ENCODE peak calls at places on chromosomes 7 and 10, in seven cellular contexts. One of them, this sample, is unnamed.

GRCh38 chr10:69352569-69353264 is 64.0 kb downstream of the TACR2 start:
- DNase-seq in activated CD8-positive, alpha-beta memory T cell treated with anti-CD3 and anti-CD28 coated beads for 4 hours: no peak
- DNase-seq in ACHN: no peak
- DNase-seq in amniotic stem cell: peak; percentile 41
- DNase-seq in left cardiac atrium: no peak
- DNase-seq in LoVo: no peak
- DNase-seq in AG09309: no peak
- DNase-seq in this sample: no peak

GRCh38 chr10:17250736-17251135 is 22.7 kb downstream of the VIM start:
- DNase-seq in activated CD8-positive, alpha-beta memory T cell treated with anti-CD3 and anti-CD28 coated beads for 4 hours: no peak
- DNase-seq in ACHN: no peak
- DNase-seq in amniotic stem cell: no peak
- DNase-seq in left cardiac atrium: no peak
- DNase-seq in LoVo: no peak
- DNase-seq in AG09309: no peak
- DNase-seq in this sample: no peak

GRCh38 chr7:158110661-158111555 is 476.7 kb downstream of the PTPRN2 start:
- DNase-seq in activated CD8-positive, alpha-beta memory T cell treated with anti-CD3 and anti-CD28 coated beads for 4 hours: no peak
- DNase-seq in ACHN: no peak
- DNase-seq in amniotic stem cell: no peak
- DNase-seq in left cardiac atrium: no peak
- DNase-seq in LoVo: peak; percentile 18
- DNase-seq in AG09309: no peak
- DNase-seq in this sample: no peak

GRCh38 chr7:148153611-148154010 is 437.0 kb upstream of the C7orf33 start:
- DNase-seq in activated CD8-positive, alpha-beta memory T cell treated with anti-CD3 and anti-CD28 coated beads for 4 hours: no peak
- DNase-seq in ACHN: no peak
- DNase-seq in amniotic stem cell: no peak
- DNase-seq in left cardiac atrium: peak; percentile 74
- DNase-seq in LoVo: no peak
- DNase-seq in AG09309: no peak
- DNase-seq in this sample: no peak

GRCh38 chr10:42149027-42149700 is 489.2 kb downstream of the ZNF33B start:
- DNase-seq in activated CD8-positive, alpha-beta memory T cell treated with anti-CD3 and anti-CD28 coated beads for 4 hours: no peak
- DNase-seq in ACHN: no peak
- DNase-seq in amniotic stem cell: no peak
- DNase-seq in left cardiac atrium: peak; percentile 34
- DNase-seq in LoVo: no peak
- DNase-seq in AG09309: no peak
- DNase-seq in this sample: no peak

GRCh38 chr7:141945356-141945755 is 1.4 kb downstream of the CLEC5A start:
- DNase-seq in activated CD8-positive, alpha-beta memory T cell treated with anti-CD3 and anti-CD28 coated beads for 4 hours: no peak
- DNase-seq in ACHN: no peak
- DNase-seq in amniotic stem cell: no peak
- DNase-seq in left cardiac atrium: no peak
- DNase-seq in LoVo: no peak
- DNase-seq in AG09309: no peak
- DNase-seq in this sample: peak; percentile 4

GRCh38 chr10:9253121-9253520 is 1198.6 kb downstream of the GATA3 start:
- DNase-seq in activated CD8-positive, alpha-beta memory T cell treated with anti-CD3 and anti-CD28 coated beads for 4 hours: no peak
- DNase-seq in ACHN: peak; percentile 27
- DNase-seq in amniotic stem cell: no peak
- DNase-seq in left cardiac atrium: no peak
- DNase-seq in LoVo: peak; percentile 81
- DNase-seq in AG09309: no peak
- DNase-seq in this sample: no peak

GRCh38 chr10:53403688-53404087 is 631.1 kb upstream of the MBL2 start:
- DNase-seq in activated CD8-positive, alpha-beta memory T cell treated with anti-CD3 and anti-CD28 coated beads for 4 hours: no peak
- DNase-seq in ACHN: no peak
- DNase-seq in amniotic stem cell: no peak
- DNase-seq in left cardiac atrium: peak; percentile 86
- DNase-seq in LoVo: no peak
- DNase-seq in AG09309: no peak
- DNase-seq in this sample: no peak

GRCh38 chr10:92756233-92757065 is 66.7 kb downstream of the HHEX start:
- DNase-seq in activated CD8-positive, alpha-beta memory T cell treated with anti-CD3 and anti-CD28 coated beads for 4 hours: no peak
- DNase-seq in ACHN: no peak
- DNase-seq in amniotic stem cell: no peak
- DNase-seq in left cardiac atrium: no peak
- DNase-seq in LoVo: no peak
- DNase-seq in AG09309: no peak
- DNase-seq in this sample: no peak

GRCh38 chr7:40356312-40356711 is 221.5 kb downstream of the SUGCT start:
- DNase-seq in activated CD8-positive, alpha-beta memory T cell treated with anti-CD3 and anti-CD28 coated beads for 4 hours: no peak
- DNase-seq in ACHN: no peak
- DNase-seq in amniotic stem cell: no peak
- DNase-seq in left cardiac atrium: no peak
- DNase-seq in LoVo: no peak
- DNase-seq in AG09309: no peak
- DNase-seq in this sample: no peak

GRCh38 chr7:134394046-134394445 is 64.9 kb downstream of the AKR1B1 start:
- DNase-seq in activated CD8-positive, alpha-beta memory T cell treated with anti-CD3 and anti-CD28 coated beads for 4 hours: no peak
- DNase-seq in ACHN: no peak
- DNase-seq in amniotic stem cell: no peak
- DNase-seq in left cardiac atrium: no peak
- DNase-seq in LoVo: no peak
- DNase-seq in AG09309: no peak
- DNase-seq in this sample: no peak

GRCh38 chr7:89661876-89662275 is 492.4 kb upstream of the STEAP1 start:
- DNase-seq in activated CD8-positive, alpha-beta memory T cell treated with anti-CD3 and anti-CD28 coated beads for 4 hours: no peak
- DNase-seq in ACHN: no peak
- DNase-seq in amniotic stem cell: no peak
- DNase-seq in left cardiac atrium: no peak
- DNase-seq in LoVo: no peak
- DNase-seq in AG09309: no peak
- DNase-seq in this sample: no peak

GRCh38 chr7:88759216-88759955 is at the start of gene ZNF804B:
- DNase-seq in activated CD8-positive, alpha-beta memory T cell treated with anti-CD3 and anti-CD28 coated beads for 4 hours: no peak
- DNase-seq in ACHN: no peak
- DNase-seq in amniotic stem cell: no peak
- DNase-seq in left cardiac atrium: peak; percentile 29
- DNase-seq in LoVo: no peak
- DNase-seq in AG09309: no peak
- DNase-seq in this sample: no peak

GRCh38 chr7:98086231-98086855 is 20.3 kb upstream of the LMTK2 start:
- DNase-seq in activated CD8-positive, alpha-beta memory T cell treated with anti-CD3 and anti-CD28 coated beads for 4 hours: no peak
- DNase-seq in ACHN: no peak
- DNase-seq in amniotic stem cell: no peak
- DNase-seq in left cardiac atrium: no peak
- DNase-seq in LoVo: peak; percentile 93
- DNase-seq in AG09309: no peak
- DNase-seq in this sample: no peak

GRCh38 chr10:71725998-71726672 is 6.6 kb upstream of the C10orf105 start:
- DNase-seq in activated CD8-positive, alpha-beta memory T cell treated with anti-CD3 and anti-CD28 coated beads for 4 hours: peak; percentile 82
- DNase-seq in ACHN: peak; percentile 50
- DNase-seq in amniotic stem cell: no peak
- DNase-seq in left cardiac atrium: no peak
- DNase-seq in LoVo: no peak
- DNase-seq in AG09309: no peak
- DNase-seq in this sample: peak; percentile 40

GRCh38 chr7:105478606-105479005 is 43.5 kb downstream of the PUS7 start:
- DNase-seq in activated CD8-positive, alpha-beta memory T cell treated with anti-CD3 and anti-CD28 coated beads for 4 hours: no peak
- DNase-seq in ACHN: no peak
- DNase-seq in amniotic stem cell: no peak
- DNase-seq in left cardiac atrium: no peak
- DNase-seq in LoVo: no peak
- DNase-seq in AG09309: no peak
- DNase-seq in this sample: no peak

GRCh38 chr10:132516771-132517725 is 20.5 kb upstream of the INPP5A start:
- DNase-seq in activated CD8-positive, alpha-beta memory T cell treated with anti-CD3 and anti-CD28 coated beads for 4 hours: no peak
- DNase-seq in ACHN: peak; percentile 89
- DNase-seq in amniotic stem cell: peak; percentile 86
- DNase-seq in left cardiac atrium: peak; percentile 95
- DNase-seq in LoVo: peak; percentile 55
- DNase-seq in AG09309: peak; percentile 95
- DNase-seq in this sample: no peak

GRCh38 chr7:119720541-119720940 is 552.4 kb upstream of the KCND2 start:
- DNase-seq in activated CD8-positive, alpha-beta memory T cell treated with anti-CD3 and anti-CD28 coated beads for 4 hours: no peak
- DNase-seq in ACHN: peak; percentile 84
- DNase-seq in amniotic stem cell: peak; percentile 84
- DNase-seq in left cardiac atrium: no peak
- DNase-seq in LoVo: no peak
- DNase-seq in AG09309: peak; percentile 4
- DNase-seq in this sample: no peak

GRCh38 chr10:25398680-25399079 is 223.9 kb downstream of the GPR158 start:
- DNase-seq in activated CD8-positive, alpha-beta memory T cell treated with anti-CD3 and anti-CD28 coated beads for 4 hours: no peak
- DNase-seq in ACHN: no peak
- DNase-seq in amniotic stem cell: no peak
- DNase-seq in left cardiac atrium: no peak
- DNase-seq in LoVo: no peak
- DNase-seq in AG09309: no peak
- DNase-seq in this sample: no peak

GRCh38 chr10:30645340-30645827 is 15.8 kb upstream of the LYZL2 start:
- DNase-seq in activated CD8-positive, alpha-beta memory T cell treated with anti-CD3 and anti-CD28 coated beads for 4 hours: no peak
- DNase-seq in ACHN: no peak
- DNase-seq in amniotic stem cell: no peak
- DNase-seq in left cardiac atrium: peak; percentile 62
- DNase-seq in LoVo: no peak
- DNase-seq in AG09309: no peak
- DNase-seq in this sample: no peak

GRCh38 chr7:28867181-28867580 is 90.9 kb downstream of the TRIL start:
- DNase-seq in activated CD8-positive, alpha-beta memory T cell treated with anti-CD3 and anti-CD28 coated beads for 4 hours: no peak
- DNase-seq in ACHN: no peak
- DNase-seq in amniotic stem cell: no peak
- DNase-seq in left cardiac atrium: no peak
- DNase-seq in LoVo: no peak
- DNase-seq in AG09309: no peak
- DNase-seq in this sample: no peak

GRCh38 chr10:34171957-34172527 is 643.1 kb downstream of the PARD3 start:
- DNase-seq in activated CD8-positive, alpha-beta memory T cell treated with anti-CD3 and anti-CD28 coated beads for 4 hours: no peak
- DNase-seq in ACHN: no peak
- DNase-seq in amniotic stem cell: peak; percentile 51
- DNase-seq in left cardiac atrium: no peak
- DNase-seq in LoVo: no peak
- DNase-seq in AG09309: peak; percentile 78
- DNase-seq in this sample: no peak

GRCh38 chr7:157423348-157423747 is 86.5 kb downstream of the DNAJB6 start:
- DNase-seq in activated CD8-positive, alpha-beta memory T cell treated with anti-CD3 and anti-CD28 coated beads for 4 hours: no peak
- DNase-seq in ACHN: no peak
- DNase-seq in amniotic stem cell: no peak
- DNase-seq in left cardiac atrium: peak; percentile 44
- DNase-seq in LoVo: no peak
- DNase-seq in AG09309: no peak
- DNase-seq in this sample: no peak

GRCh38 chr10:98338318-98338717 is 70.3 kb upstream of the LOXL4 start:
- DNase-seq in activated CD8-positive, alpha-beta memory T cell treated with anti-CD3 and anti-CD28 coated beads for 4 hours: no peak
- DNase-seq in ACHN: no peak
- DNase-seq in amniotic stem cell: no peak
- DNase-seq in left cardiac atrium: no peak
- DNase-seq in LoVo: no peak
- DNase-seq in AG09309: no peak
- DNase-seq in this sample: no peak

GRCh38 chr7:130912910-130913720 is 179.1 kb upstream of the KLF14 start:
- DNase-seq in activated CD8-positive, alpha-beta memory T cell treated with anti-CD3 and anti-CD28 coated beads for 4 hours: peak; percentile 77
- DNase-seq in ACHN: peak; percentile 100
- DNase-seq in amniotic stem cell: peak; percentile 96
- DNase-seq in left cardiac atrium: peak; percentile 79
- DNase-seq in LoVo: peak; percentile 92
- DNase-seq in AG09309: peak; percentile 96
- DNase-seq in this sample: peak; percentile 73

GRCh38 chr7:93040355-93040754 is 77.4 kb downstream of the SAMD9 start:
- DNase-seq in activated CD8-positive, alpha-beta memory T cell treated with anti-CD3 and anti-CD28 coated beads for 4 hours: no peak
- DNase-seq in ACHN: no peak
- DNase-seq in amniotic stem cell: no peak
- DNase-seq in left cardiac atrium: peak; percentile 33
- DNase-seq in LoVo: no peak
- DNase-seq in AG09309: no peak
- DNase-seq in this sample: no peak

GRCh38 chr7:9488555-9488954 is 1055.1 kb downstream of the NXPH1 start:
- DNase-seq in activated CD8-positive, alpha-beta memory T cell treated with anti-CD3 and anti-CD28 coated beads for 4 hours: no peak
- DNase-seq in ACHN: peak; percentile 76
- DNase-seq in amniotic stem cell: no peak
- DNase-seq in left cardiac atrium: no peak
- DNase-seq in LoVo: peak; percentile 14
- DNase-seq in AG09309: no peak
- DNase-seq in this sample: no peak

GRCh38 chr7:50832744-50833143 is 50.0 kb upstream of the GRB10 start:
- DNase-seq in activated CD8-positive, alpha-beta memory T cell treated with anti-CD3 and anti-CD28 coated beads for 4 hours: no peak
- DNase-seq in ACHN: peak; percentile 92
- DNase-seq in amniotic stem cell: no peak
- DNase-seq in left cardiac atrium: no peak
- DNase-seq in LoVo: peak; percentile 93
- DNase-seq in AG09309: peak; percentile 11
- DNase-seq in this sample: no peak

GRCh38 chr7:114082934-114083647 is 164.3 kb upstream of the PPP1R3A start:
- DNase-seq in activated CD8-positive, alpha-beta memory T cell treated with anti-CD3 and anti-CD28 coated beads for 4 hours: no peak
- DNase-seq in ACHN: no peak
- DNase-seq in amniotic stem cell: no peak
- DNase-seq in left cardiac atrium: peak; percentile 38
- DNase-seq in LoVo: peak; percentile 34
- DNase-seq in AG09309: no peak
- DNase-seq in this sample: no peak